ENCODE peak calls at places on chromosome 13, in seven cellular contexts. C, F, B, W, A, X and D are unnamed samples.

GRCh38 chr13:73870036-73870741 is 264.0 kb downstream of the KLF12 start:
- DNase-seq in B (no peak), X (no peak), W (no peak), C (no peak), F (no peak), A (no peak), D (no peak)

GRCh38 chr13:24074687-24075086 is 85.8 kb upstream of the SPATA13 start:
- DNase-seq in X (no peak), C (no peak), B (no peak), A (no peak), F (no peak), W (no peak), D (no peak)

GRCh38 chr13:23505007-23505406 is 65.2 kb upstream of the TNFRSF19 start:
- DNase-seq in C (peak), B (no peak), W (no peak), X (peak), F (no peak), A (no peak), D (no peak)

GRCh38 chr13:85631801-85632200 is 167.4 kb downstream of the SLITRK6 start:
- DNase-seq in W (no peak), X (no peak), A (no peak), F (no peak), B (no peak), C (no peak), D (no peak)

GRCh38 chr13:110212529-110212928 is 94.4 kb downstream of the COL4A1 start:
- DNase-seq in A (no peak), B (no peak), X (no peak), F (no peak), C (no peak), W (no peak), D (no peak)

GRCh38 chr13:111183959-111184684 is 69.0 kb downstream of the ARHGEF7 start:
- DNase-seq in X (no peak), B (no peak), A (no peak), F (no peak), W (no peak), C (no peak), D (no peak)

GRCh38 chr13:105979586-105979985 is 555.9 kb downstream of the EFNB2 start:
- DNase-seq in C (peak), W (peak), F (no peak), A (no peak), X (no peak), B (no peak), D (peak)

GRCh38 chr13:109787135-109787954 is 962 bp upstream of the IRS2 start:
- DNase-seq in X (peak), C (peak), A (peak), W (peak), B (no peak), F (no peak), D (peak)

GRCh38 chr13:42275098-42275471 is 3.1 kb downstream of the AKAP11 start:
- DNase-seq in B (no peak), W (no peak), X (no peak), F (no peak), C (no peak), A (no peak), D (no peak)

GRCh38 chr13:48873598-48873997 is 102.1 kb upstream of the FNDC3A start:
- DNase-seq in C (no peak), B (no peak), W (no peak), F (no peak), X (no peak), A (no peak), D (no peak)